ENCODE peak calls at places on chromosomes 13 and 19, in nine cellular contexts. P is Caco-2; S is esophagus squamous epithelium; M is cardiac muscle cell; R is adrenal gland; O is SK-N-SH; Z is choroid plexus epithelial cell; J is left ventricle myocardium inferior; W is CD8-positive, alpha-beta T cell. B is an unnamed sample.

GRCh38 chr19:19071897-19072296 is 8.1 kb downstream of the SLC25A42 start:
- DNase-seq in P (no peak), S (no peak), M (no peak), R (no peak), O (no peak), Z (no peak), J (no peak), W (no peak), B (no peak)

GRCh38 chr13:99996177-99996705 is 14.7 kb downstream of the ZIC2 start:
- DNase-seq in P (no peak), S (no peak), M (no peak), R (no peak), O (no peak), Z (peak), J (no peak), W (no peak), B (no peak)

GRCh38 chr19:5343848-5344247 is 3.2 kb upstream of the PTPRS start:
- DNase-seq in P (no peak), S (no peak), M (peak), R (no peak), O (no peak), Z (peak), J (no peak), W (no peak), B (no peak)

GRCh38 chr13:23598371-23598770 is 28.2 kb downstream of the TNFRSF19 start:
- DNase-seq in P (no peak), S (no peak), M (no peak), R (no peak), O (no peak), Z (no peak), J (no peak), W (no peak), B (no peak)

GRCh38 chr13:113329656-113330312 is 32.7 kb downstream of the LAMP1 start:
- DNase-seq in P (no peak), S (no peak), M (no peak), R (no peak), O (no peak), Z (no peak), J (no peak), W (no peak), B (no peak)

GRCh38 chr19:52248256-52248655 is 21.1 kb upstream of the ZNF766 start:
- DNase-seq in P (peak), S (no peak), M (peak), R (no peak), O (peak), Z (peak), J (peak), W (peak), B (peak)

GRCh38 chr13:34358811-34359513 is 541.0 kb downstream of the RFC3 start:
- DNase-seq in P (no peak), S (no peak), M (peak), R (no peak), O (no peak), Z (peak), J (no peak), W (no peak), B (peak)

GRCh38 chr19:54572696-54573311 is 786 bp upstream of the LILRA2 start:
- DNase-seq in P (no peak), S (no peak), M (no peak), R (no peak), O (no peak), Z (no peak), J (peak), W (no peak), B (no peak)

GRCh38 chr13:38656699-38657098 is 30.2 kb upstream of the FREM2 start:
- DNase-seq in P (no peak), S (no peak), M (no peak), R (peak), O (peak), Z (no peak), J (no peak), W (no peak), B (no peak)

GRCh38 chr19:8641908-8642547 is 11.6 kb downstream of the NFILZ start:
- DNase-seq in P (peak), S (no peak), M (peak), R (no peak), O (peak), Z (peak), J (no peak), W (no peak), B (no peak)

GRCh38 chr19:12774588-12775555 is at the start of gene HOOK2:
- DNase-seq in P (peak), S (peak), M (no peak), R (peak), O (no peak), Z (no peak), J (no peak), W (no peak), B (peak)

GRCh38 chr13:73782781-73783180 is 351.4 kb downstream of the KLF12 start:
- DNase-seq in P (no peak), S (no peak), M (no peak), R (no peak), O (peak), Z (peak), J (no peak), W (no peak), B (no peak)

GRCh38 chr13:110683203-110683883 is 22.6 kb downstream of the CARS2 start:
- DNase-seq in P (peak), S (no peak), M (peak), R (no peak), O (no peak), Z (peak), J (no peak), W (no peak), B (peak)

GRCh38 chr19:5680083-5680436 is 256 bp downstream of the MICOS13 start:
- DNase-seq in P (no peak), S (no peak), M (no peak), R (no peak), O (peak), Z (peak), J (no peak), W (no peak), B (no peak)

GRCh38 chr19:38648789-38649304 is 1.4 kb downstream of the ACTN4 start:
- DNase-seq in P (no peak), S (no peak), M (no peak), R (no peak), O (no peak), Z (no peak), J (no peak), W (no peak), B (no peak)

GRCh38 chr19:42251572-42251990 is 3.3 kb downstream of the ERF start:
- DNase-seq in P (no peak), S (no peak), M (no peak), R (no peak), O (no peak), Z (no peak), J (no peak), W (no peak), B (no peak)
- H3K4me3 ChIP-seq in P (no peak), S (no peak), M (no peak), R (peak), O (peak), Z (no peak), J (peak), W (peak), B (no peak)

DNA sequence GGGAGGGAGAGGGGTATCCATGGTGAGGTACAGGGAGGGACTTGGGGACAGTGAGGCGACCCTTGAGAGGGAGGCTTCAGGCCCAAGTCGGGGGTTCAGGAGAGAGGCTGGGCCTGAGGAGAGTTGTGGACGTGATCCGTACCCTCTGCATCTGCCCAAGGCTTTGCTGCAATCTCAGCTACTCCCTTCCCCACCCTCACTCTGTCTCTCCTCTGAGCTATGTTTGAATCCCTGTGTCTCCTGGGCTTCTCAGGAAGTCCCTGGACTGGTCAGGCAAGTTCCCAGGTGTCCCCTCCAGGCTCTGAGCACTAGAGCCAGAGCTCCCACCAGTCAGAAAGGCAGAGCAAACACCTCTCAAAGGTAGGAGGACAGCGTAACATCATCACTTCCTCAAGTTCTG is 1.8 kb downstream of the LIN37 start:
- DNase-seq in P (no peak), S (no peak), M (no peak), R (no peak), O (no peak), Z (no peak), J (no peak), W (no peak), B (no peak)
- TF ChIP-seq CTCF in P (no peak), S (no peak), M (no peak), R (no peak), O (no peak), Z (no peak), J (no peak), W (no peak), B (no peak)

DNA sequence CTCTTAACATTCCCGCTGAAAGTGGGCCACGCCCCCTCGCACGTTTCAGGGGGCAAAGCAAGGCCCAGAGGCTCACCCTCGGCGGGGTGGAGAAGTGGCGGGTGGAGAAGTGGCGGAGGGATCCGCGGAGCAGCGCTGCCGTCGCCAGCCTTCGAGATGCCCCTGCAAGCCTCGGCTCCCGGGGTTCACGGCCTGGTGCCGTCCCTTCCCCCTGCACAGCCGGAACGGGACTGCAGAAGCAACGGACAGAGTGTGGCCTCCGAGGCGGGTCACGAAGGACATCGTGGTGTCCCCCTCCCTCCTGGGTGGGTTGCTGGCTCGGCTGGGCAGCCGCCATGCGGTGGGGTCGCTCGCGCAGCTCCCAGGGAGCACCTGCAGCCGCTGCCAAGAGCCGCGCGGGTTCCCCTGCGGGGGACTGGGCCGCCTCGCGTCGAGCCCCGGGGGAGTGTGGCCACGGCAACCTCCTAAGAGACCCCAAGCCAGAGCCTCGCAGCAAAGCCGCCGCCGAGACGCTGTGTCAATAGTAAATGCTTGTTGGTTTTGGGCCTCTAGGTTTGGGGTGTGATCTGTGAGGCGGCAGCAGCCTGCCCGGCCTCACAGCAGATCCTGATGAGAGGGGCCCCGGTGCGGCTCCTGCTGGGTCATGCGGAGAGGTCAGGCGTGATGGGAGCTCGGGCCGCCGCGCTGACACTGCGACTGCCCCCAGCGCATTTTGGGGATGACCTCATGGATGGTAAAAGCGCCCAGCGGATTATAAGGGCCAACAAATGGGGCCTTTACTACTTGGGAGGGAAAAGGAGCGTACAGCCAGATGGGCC is 5.5 kb downstream of the TPGS1 start:
- DNase-seq in P (no peak), S (no peak), M (no peak), R (no peak), O (no peak), Z (no peak), J (no peak), W (no peak), B (no peak)
- H3K4me3 ChIP-seq in P (no peak), S (no peak), M (no peak), R (no peak), O (no peak), Z (no peak), J (no peak), W (no peak), B (peak)

DNA sequence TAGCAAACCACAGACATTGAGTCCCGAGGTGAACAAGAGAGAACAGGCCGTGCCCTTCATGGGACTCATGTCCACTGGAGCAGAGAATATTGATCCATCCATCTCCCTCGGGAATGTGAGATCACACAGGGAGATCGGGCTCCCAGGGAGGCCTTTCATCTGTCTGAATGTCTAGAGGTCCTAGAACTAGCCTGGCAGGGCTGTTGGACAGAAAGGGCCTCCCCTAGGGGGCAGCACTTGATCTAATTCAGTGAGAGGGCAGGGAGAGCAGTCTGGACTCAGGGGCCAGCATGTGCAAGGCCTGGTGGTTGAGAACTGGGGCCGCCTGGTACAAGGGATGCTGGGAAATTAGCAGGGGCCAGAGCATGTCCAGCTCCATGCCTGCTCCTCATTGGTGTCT is 4.3 kb downstream of the RUVBL2 start:
- DNase-seq in P (peak), S (no peak), M (peak), R (no peak), O (peak), Z (peak), J (no peak), W (peak), B (peak)
- TF ChIP-seq CTCF in P (peak), S (no peak), M (peak), R (peak), O (peak), Z (peak), J (peak), W (no peak), B (no peak)

GRCh38 chr19:50639121-50640112 is at the start of gene SYT3:
- DNase-seq in P (peak), S (no peak), M (peak), R (peak), O (peak), Z (peak), J (peak), W (peak), B (peak)
- H3K4me3 ChIP-seq in P (peak), S (no peak), M (peak), R (peak), O (peak), Z (peak), J (peak), W (peak), B (peak)

GRCh38 chr19:32971715-32972540 is at the start of the genes CEP89 and FAAP24:
- DNase-seq in P (peak), S (peak), M (peak), R (peak), O (peak), Z (peak), J (peak), W (peak), B (peak)
- TF ChIP-seq CTCF in P (no peak), S (no peak), M (no peak), R (peak), O (no peak), Z (no peak), J (no peak), W (no peak), B (no peak)

DNA sequence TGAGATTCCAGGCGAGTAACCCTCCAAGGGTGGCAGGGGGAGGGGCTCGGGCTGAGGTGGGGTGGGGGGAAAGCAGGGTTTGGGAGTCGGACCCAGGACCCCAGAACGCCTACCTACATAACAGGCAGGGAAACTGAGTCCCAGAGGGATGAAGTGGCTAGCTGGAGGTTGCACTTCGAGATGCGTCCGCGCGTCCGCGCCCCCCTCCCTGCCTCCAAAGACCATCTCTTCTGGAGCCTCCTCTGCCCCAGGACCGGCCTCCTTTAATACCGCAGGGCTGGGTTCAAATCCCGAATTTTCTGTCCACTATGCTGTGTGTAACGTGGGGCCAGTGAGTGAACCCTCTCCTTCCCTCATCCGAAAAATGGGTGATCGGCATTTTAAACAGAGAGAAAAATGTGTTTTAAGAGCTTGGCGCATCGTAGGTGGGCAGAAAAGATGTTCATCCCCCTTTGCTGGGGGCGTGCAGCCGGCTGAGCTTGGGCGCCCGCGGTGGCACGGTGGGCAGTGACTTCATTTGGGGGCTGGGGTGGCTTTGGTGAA is 13.8 kb downstream of the TJP3 start:
- DNase-seq in P (no peak), S (no peak), M (no peak), R (no peak), O (no peak), Z (no peak), J (no peak), W (no peak), B (no peak)
- H3K4me3 ChIP-seq in P (peak), S (peak), M (peak), R (peak), O (no peak), Z (no peak), J (peak), W (peak), B (no peak)

GRCh38 chr13:29270536-29271045 is 324.9 kb downstream of the SLC7A1 start:
- DNase-seq in P (no peak), S (no peak), M (no peak), R (no peak), O (no peak), Z (no peak), J (no peak), W (no peak), B (no peak)
- TF ChIP-seq CTCF in P (no peak), S (no peak), M (no peak), R (no peak), O (no peak), Z (no peak), J (no peak), W (no peak), B (no peak)

DNA sequence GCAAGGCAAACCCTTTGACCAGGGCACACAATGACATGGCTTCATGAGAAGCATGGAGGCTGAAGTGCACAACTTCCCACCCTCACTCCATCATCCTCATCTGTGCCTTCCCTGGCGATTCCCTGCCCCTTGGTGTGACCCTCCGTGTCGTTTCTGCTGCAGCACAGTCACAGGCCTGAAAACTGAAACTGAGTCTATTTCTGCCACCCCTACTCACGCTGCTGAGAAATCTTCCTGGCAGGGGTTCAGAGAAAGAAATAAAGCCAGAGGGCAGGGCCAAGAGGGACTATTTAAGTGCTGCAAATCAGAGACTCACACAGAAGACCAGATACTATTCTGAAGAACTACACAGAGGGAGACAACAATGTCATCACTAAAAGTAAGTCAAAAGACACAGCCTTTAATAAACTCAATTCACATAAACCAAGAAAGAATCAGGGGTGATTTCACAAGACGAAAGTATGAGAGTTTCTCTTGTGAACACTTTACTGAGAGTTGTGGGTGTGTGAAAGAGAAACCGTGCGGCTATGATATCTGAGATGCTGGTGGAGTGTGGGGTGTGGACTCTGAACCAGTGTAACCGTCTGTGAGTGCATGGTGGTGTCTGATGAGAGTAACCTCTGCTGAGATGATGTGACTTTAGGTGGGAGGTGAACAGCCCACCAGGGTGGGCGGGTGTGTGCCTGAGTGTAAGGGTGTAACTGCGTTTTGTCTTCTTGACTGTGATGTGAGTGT is 23.5 kb downstream of the LGALS16 start:
- DNase-seq in P (no peak), S (no peak), M (no peak), R (no peak), O (no peak), Z (no peak), J (no peak), W (no peak), B (no peak)
- H3K4me3 ChIP-seq in P (no peak), S (no peak), M (no peak), R (no peak), O (no peak), Z (no peak), J (no peak), W (no peak), B (no peak)

DNA sequence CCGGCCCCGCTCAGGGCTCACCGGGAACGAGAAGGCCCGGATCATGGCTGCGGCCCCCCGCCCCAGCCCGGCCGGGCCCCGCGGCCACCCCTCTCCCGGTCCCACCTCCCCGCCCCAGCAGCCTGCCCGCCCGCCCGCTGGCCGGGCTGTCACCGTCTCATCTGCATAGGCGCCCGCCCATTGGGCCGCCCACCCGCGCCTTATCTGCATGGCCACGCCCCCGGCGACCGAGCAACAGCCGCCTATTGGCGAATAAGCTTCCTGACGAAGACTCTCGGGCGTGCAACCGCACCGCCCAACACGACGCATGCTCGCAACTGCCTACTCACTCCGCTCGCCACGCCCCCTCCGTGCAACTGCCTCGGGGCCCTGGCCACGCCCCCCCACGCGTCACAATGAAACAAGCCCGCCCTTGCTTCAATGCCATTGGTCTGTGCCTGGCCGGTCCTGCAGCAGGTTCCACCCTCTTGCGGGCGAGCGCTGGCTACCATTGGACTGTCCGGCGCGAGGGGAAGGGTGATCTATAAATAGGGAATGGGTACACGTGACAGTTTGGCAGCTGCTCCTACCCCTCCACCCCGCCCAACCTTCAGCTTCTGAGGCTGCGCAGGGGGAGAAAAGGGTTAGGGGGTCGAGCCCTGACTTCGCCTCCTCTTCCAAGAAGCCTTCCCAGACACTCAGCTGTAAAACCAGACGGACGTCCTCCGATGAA is at the start of gene DACT3:
- DNase-seq in P (peak), S (peak), M (peak), R (peak), O (peak), Z (peak), J (peak), W (peak), B (peak)
- TF ChIP-seq CTCF in P (no peak), S (no peak), M (no peak), R (no peak), O (no peak), Z (no peak), J (peak), W (no peak), B (no peak)

B was measured in testis.